ENCODE peak calls at places on chromosomes 4 and X, in six cellular contexts. One of them, this sample, is unnamed. For H3K4me1, the result is how much of the 10 kb centered on the place peaks cover.

GRCh38 chr4:7134737-7135388 is 57.5 kb upstream of the SORCS2 start:
- DNase-seq in H9: no peak
- DNase-seq in HCT116: no peak
- DNase-seq in breast epithelium: peak
- DNase-seq in heart left ventricle: peak
- DNase-seq in HAP-1: no peak
- DNase-seq in this sample: no peak

GRCh38 chrX:69066966-69067525 is 98.2 kb downstream of the PJA1 start:
- DNase-seq in H9: no peak
- DNase-seq in heart left ventricle: no peak
- DNase-seq in breast epithelium: no peak
- DNase-seq in HCT116: no peak
- DNase-seq in HAP-1: no peak
- DNase-seq in this sample: no peak

GRCh38 chrX:110218591-110218990 is 99.3 kb downstream of the AMMECR1 start:
- DNase-seq in HCT116: no peak
- DNase-seq in HAP-1: no peak
- DNase-seq in H9: no peak
- DNase-seq in breast epithelium: no peak
- DNase-seq in heart left ventricle: no peak
- DNase-seq in this sample: no peak

GRCh38 chr4:152348670-152349069 is 187.2 kb downstream of the FBXW7 start:
- DNase-seq in HCT116: no peak
- DNase-seq in breast epithelium: no peak
- DNase-seq in H9: no peak
- DNase-seq in heart left ventricle: no peak
- DNase-seq in HAP-1: peak
- DNase-seq in this sample: no peak

GRCh38 chr4:166277406-166277805 is 404.4 kb downstream of the TLL1 start:
- DNase-seq in H9: no peak
- DNase-seq in breast epithelium: no peak
- DNase-seq in HAP-1: peak
- DNase-seq in HCT116: no peak
- DNase-seq in heart left ventricle: no peak
- DNase-seq in this sample: no peak

GRCh38 chr4:148780426-148781005 is 338.3 kb upstream of the NR3C2 start:
- DNase-seq in heart left ventricle: no peak
- DNase-seq in HCT116: no peak
- DNase-seq in HAP-1: no peak
- DNase-seq in breast epithelium: no peak
- DNase-seq in H9: no peak
- DNase-seq in this sample: no peak

GRCh38 chr4:151935411-151935810 is 174.6 kb upstream of the GATB start:
- DNase-seq in HCT116: no peak
- DNase-seq in H9: no peak
- DNase-seq in HAP-1: no peak
- DNase-seq in breast epithelium: no peak
- DNase-seq in heart left ventricle: no peak
- DNase-seq in this sample: no peak

GRCh38 chr4:98838977-98839618 is 89.8 kb downstream of the EIF4E start:
- DNase-seq in heart left ventricle: no peak
- DNase-seq in HCT116: peak
- DNase-seq in H9: no peak
- DNase-seq in breast epithelium: no peak
- DNase-seq in HAP-1: peak
- DNase-seq in this sample: no peak

GRCh38 chrX:88558421-88558820 is 188.6 kb upstream of the CPXCR1 start:
- DNase-seq in H9: no peak
- DNase-seq in heart left ventricle: no peak
- DNase-seq in HCT116: no peak
- DNase-seq in breast epithelium: no peak
- DNase-seq in HAP-1: no peak
- DNase-seq in this sample: no peak

GRCh38 chr4:1201851-1202525 is 29.6 kb upstream of the SPON2 start:
- DNase-seq in heart left ventricle: peak
- DNase-seq in breast epithelium: peak
- DNase-seq in H9: no peak
- DNase-seq in HCT116: no peak
- DNase-seq in HAP-1: no peak
- DNase-seq in this sample: peak

GRCh38 chrX:103688949-103689348 is 2.5 kb upstream of the MORF4L2 start:
- DNase-seq in breast epithelium: no peak
- DNase-seq in HCT116: no peak
- DNase-seq in HAP-1: peak
- DNase-seq in heart left ventricle: no peak
- DNase-seq in H9: no peak
- DNase-seq in this sample: no peak

GRCh38 chr4:40524642-40525041 is 105.0 kb downstream of the RBM47 start:
- DNase-seq in H9: no peak
- DNase-seq in HCT116: no peak
- DNase-seq in breast epithelium: no peak
- DNase-seq in HAP-1: no peak
- DNase-seq in heart left ventricle: no peak
- DNase-seq in this sample: no peak

GRCh38 chrX:1486749-1487361 is 34.1 kb upstream of the ASMTL start:
- DNase-seq in H9: no peak
- DNase-seq in HAP-1: no peak
- DNase-seq in breast epithelium: no peak
- DNase-seq in HCT116: no peak
- DNase-seq in heart left ventricle: peak
- DNase-seq in this sample: peak

GRCh38 chrX:129959493-129959832 is 23.0 kb upstream of the BCORL1 start:
- DNase-seq in breast epithelium: no peak
- DNase-seq in heart left ventricle: no peak
- DNase-seq in HCT116: no peak
- DNase-seq in H9: no peak
- DNase-seq in HAP-1: no peak
- DNase-seq in this sample: no peak

GRCh38 chr4:7291372-7292135 is 99.2 kb downstream of the SORCS2 start:
- DNase-seq in H9: no peak
- DNase-seq in breast epithelium: peak
- DNase-seq in heart left ventricle: peak
- DNase-seq in HAP-1: no peak
- DNase-seq in HCT116: no peak
- DNase-seq in this sample: no peak

GRCh38 chr4:124903995-124904722 is 191.6 kb upstream of the ANKRD50 start:
- DNase-seq in H9: no peak
- DNase-seq in HCT116: peak
- DNase-seq in breast epithelium: no peak
- DNase-seq in heart left ventricle: no peak
- DNase-seq in HAP-1: peak
- DNase-seq in this sample: no peak

GRCh38 chr4:173917255-173917960 is 366.1 kb downstream of the FBXO8 start:
- DNase-seq in HAP-1: no peak
- DNase-seq in breast epithelium: no peak
- DNase-seq in H9: no peak
- DNase-seq in heart left ventricle: no peak
- DNase-seq in HCT116: no peak
- DNase-seq in this sample: no peak

GRCh38 chr4:6235012-6235411 is 34.6 kb upstream of the WFS1 start:
- DNase-seq in H9: no peak
- DNase-seq in HCT116: no peak
- DNase-seq in HAP-1: no peak
- DNase-seq in heart left ventricle: no peak
- DNase-seq in breast epithelium: no peak
- DNase-seq in this sample: no peak

GRCh38 chr4:150310159-150310895 is 232.1 kb downstream of the DCLK2 start:
- DNase-seq in H9: no peak
- DNase-seq in breast epithelium: no peak
- DNase-seq in HAP-1: no peak
- DNase-seq in heart left ventricle: no peak
- DNase-seq in HCT116: no peak
- DNase-seq in this sample: no peak

DNA sequence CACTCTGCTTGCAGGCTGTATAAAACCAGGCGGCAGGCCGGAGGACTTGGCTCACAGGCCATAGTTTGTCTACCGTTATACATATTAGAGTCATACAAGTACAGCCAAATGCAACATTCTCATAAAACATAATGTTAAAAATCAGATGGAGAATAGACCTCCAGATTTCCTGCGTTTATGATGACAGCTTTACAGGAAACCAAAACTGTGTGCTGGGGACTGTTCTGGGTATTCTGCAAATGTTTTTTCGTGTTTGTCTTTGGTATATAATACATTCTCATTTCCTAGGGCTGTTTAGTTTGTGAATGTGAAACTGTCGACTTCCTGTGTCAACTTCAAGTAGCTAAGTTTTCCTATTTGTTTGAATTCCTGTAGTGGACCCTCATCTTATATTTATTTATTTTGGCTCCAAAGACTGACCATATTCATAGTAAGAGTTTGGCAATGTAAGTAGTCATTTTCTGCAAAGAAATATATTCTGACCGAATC is 79.5 kb upstream of the FAM9C start:
- DNase-seq in breast epithelium: no peak
- DNase-seq in heart left ventricle: no peak
- DNase-seq in HCT116: no peak
- DNase-seq in HAP-1: no peak
- DNase-seq in H9: no peak
- DNase-seq in this sample: no peak
- H3K4me1 ChIP-seq in breast epithelium: under half
- H3K4me1 ChIP-seq in heart left ventricle: under half
- H3K4me1 ChIP-seq in HCT116: under half
- H3K4me1 ChIP-seq in HAP-1: under half
- H3K4me1 ChIP-seq in H9: under half
- H3K4me1 ChIP-seq in this sample: under half

GRCh38 chr4:42641696-42642095 is 15.2 kb downstream of the ATP8A1 start:
- DNase-seq in H9: no peak
- DNase-seq in heart left ventricle: no peak
- DNase-seq in HAP-1: no peak
- DNase-seq in HCT116: no peak
- DNase-seq in breast epithelium: no peak
- DNase-seq in this sample: no peak

GRCh38 chr4:42641155-42641554 is 15.8 kb downstream of the ATP8A1 start:
- DNase-seq in HAP-1: no peak
- DNase-seq in H9: no peak
- DNase-seq in heart left ventricle: no peak
- DNase-seq in HCT116: no peak
- DNase-seq in breast epithelium: no peak
- DNase-seq in this sample: no peak

GRCh38 chr4:42640613-42641012 is 16.3 kb downstream of the ATP8A1 start:
- DNase-seq in breast epithelium: no peak
- DNase-seq in HAP-1: no peak
- DNase-seq in H9: no peak
- DNase-seq in heart left ventricle: no peak
- DNase-seq in HCT116: no peak
- DNase-seq in this sample: no peak

GRCh38 chr4:42643685-42644084 is 13.2 kb downstream of the ATP8A1 start:
- DNase-seq in breast epithelium: no peak
- DNase-seq in HAP-1: no peak
- DNase-seq in H9: no peak
- DNase-seq in HCT116: no peak
- DNase-seq in heart left ventricle: no peak
- DNase-seq in this sample: no peak

DNA sequence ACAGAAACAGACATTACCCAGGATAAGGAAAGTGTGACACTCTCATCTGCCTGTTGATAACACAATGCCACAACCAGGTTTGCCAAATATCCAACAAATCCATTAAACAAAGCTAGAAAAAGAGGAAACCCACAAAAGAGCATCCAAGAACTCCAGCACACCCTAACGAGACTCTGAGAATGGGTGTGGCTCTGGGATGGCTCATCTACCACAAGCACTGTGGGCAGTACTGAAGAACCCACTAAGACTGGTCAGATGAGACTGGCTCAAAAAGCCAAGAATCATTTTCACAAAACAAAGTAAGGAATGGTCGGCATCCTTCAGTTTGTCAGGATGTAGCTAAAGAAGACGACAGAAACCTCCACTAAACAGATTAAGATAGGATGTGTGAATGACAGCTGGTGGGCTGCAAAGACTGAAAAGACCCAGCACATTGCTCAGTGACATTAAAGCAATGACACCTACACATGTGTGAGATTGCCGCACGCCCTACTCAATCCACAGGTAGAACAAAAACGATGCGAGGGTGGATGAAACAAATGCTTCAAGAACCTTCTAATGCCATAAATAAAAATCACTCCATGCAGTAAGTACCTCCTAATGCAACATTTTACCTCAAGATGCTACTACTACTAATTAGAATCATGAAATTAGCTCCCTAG is 14.6 kb downstream of the ATP8A1 start:
- DNase-seq in heart left ventricle: no peak
- DNase-seq in H9: no peak
- DNase-seq in HAP-1: no peak
- DNase-seq in HCT116: no peak
- DNase-seq in breast epithelium: no peak
- DNase-seq in this sample: no peak
- H3K4me1 ChIP-seq in heart left ventricle: under half
- H3K4me1 ChIP-seq in H9: under half
- H3K4me1 ChIP-seq in HAP-1: under half
- H3K4me1 ChIP-seq in HCT116: under half
- H3K4me1 ChIP-seq in breast epithelium: under half
- H3K4me1 ChIP-seq in this sample: under half

GRCh38 chr4:89897867-89898266 is 3.2 kb downstream of the MMRN1 start:
- DNase-seq in HCT116: no peak
- DNase-seq in heart left ventricle: no peak
- DNase-seq in H9: no peak
- DNase-seq in HAP-1: no peak
- DNase-seq in breast epithelium: no peak
- DNase-seq in this sample: no peak

GRCh38 chr4:89899854-89900253 is 5.2 kb downstream of the MMRN1 start:
- DNase-seq in breast epithelium: no peak
- DNase-seq in H9: no peak
- DNase-seq in heart left ventricle: no peak
- DNase-seq in HAP-1: no peak
- DNase-seq in HCT116: no peak
- DNase-seq in this sample: no peak

GRCh38 chr4:89898304-89898716 is 3.7 kb downstream of the MMRN1 start:
- DNase-seq in H9: peak
- DNase-seq in breast epithelium: no peak
- DNase-seq in HCT116: no peak
- DNase-seq in HAP-1: no peak
- DNase-seq in heart left ventricle: no peak
- DNase-seq in this sample: no peak

GRCh38 chr4:89894654-89895652 is at the start of gene MMRN1:
- DNase-seq in H9: no peak
- DNase-seq in heart left ventricle: no peak
- DNase-seq in HAP-1: no peak
- DNase-seq in HCT116: no peak
- DNase-seq in breast epithelium: no peak
- DNase-seq in this sample: no peak

GRCh38 chr4:89899157-89899556 is 4.5 kb downstream of the MMRN1 start:
- DNase-seq in HCT116: no peak
- DNase-seq in HAP-1: no peak
- DNase-seq in H9: no peak
- DNase-seq in breast epithelium: no peak
- DNase-seq in heart left ventricle: no peak
- DNase-seq in this sample: no peak
- H3K4me1 ChIP-seq in HCT116: under half
- H3K4me1 ChIP-seq in HAP-1: under half
- H3K4me1 ChIP-seq in H9: under half
- H3K4me1 ChIP-seq in breast epithelium: under half
- H3K4me1 ChIP-seq in heart left ventricle: under half
- H3K4me1 ChIP-seq in this sample: under half

DNA sequence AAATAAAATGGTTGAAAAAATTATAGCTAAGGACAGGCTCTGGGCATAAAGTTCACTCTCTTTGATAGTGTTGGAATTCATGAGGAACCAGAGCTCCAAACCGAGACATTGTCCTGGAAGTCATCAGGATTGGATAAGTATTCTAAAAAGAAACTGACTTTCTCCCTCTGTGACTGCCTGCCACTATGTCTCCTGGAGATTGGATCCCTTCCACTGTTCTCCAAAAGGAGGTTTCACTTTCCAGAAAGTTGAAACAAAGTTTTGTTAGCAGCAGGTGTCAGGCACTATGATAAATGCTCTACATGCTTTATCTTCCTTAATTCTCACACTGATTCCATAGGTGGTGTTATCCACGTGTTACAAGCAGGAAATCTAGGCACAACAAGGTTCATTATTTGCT is 16.8 kb downstream of the BANK1 start:
- DNase-seq in heart left ventricle: no peak
- DNase-seq in H9: no peak
- DNase-seq in breast epithelium: no peak
- DNase-seq in HAP-1: no peak
- DNase-seq in HCT116: no peak
- DNase-seq in this sample: no peak
- H3K4me1 ChIP-seq in heart left ventricle: under half
- H3K4me1 ChIP-seq in H9: under half
- H3K4me1 ChIP-seq in breast epithelium: under half
- H3K4me1 ChIP-seq in HAP-1: under half
- H3K4me1 ChIP-seq in HCT116: under half
- H3K4me1 ChIP-seq in this sample: under half

This sample was measured in right lobe of liver.